ENCODE peak calls at places on chromosomes 1 and 21, in ten cellular contexts. U, Y, M, F, Q, N, V, K, D and P are unnamed samples.

GRCh38 chr1:240739754-240740153 is 127.8 kb upstream of the GREM2 start:
- DNase-seq in U (peak), Y (no peak), M (peak), F (no peak), Q (no peak), N (no peak), V (no peak), K (no peak), D (no peak), P (no peak)

GRCh38 chr1:154062309-154062708 is 71.7 kb downstream of the RPS27 start:
- DNase-seq in U (no peak), Y (no peak), M (no peak), F (no peak), Q (no peak), N (no peak), V (no peak), K (no peak), D (no peak), P (no peak)

GRCh38 chr21:36478207-36478701 is 1.7 kb downstream of the CLDN14 start:
- DNase-seq in U (peak), Y (peak), M (peak), F (peak), Q (no peak), N (no peak), V (no peak), K (no peak), D (no peak), P (peak)

GRCh38 chr1:30488324-30488913 is 235.0 kb downstream of the MATN1 start:
- DNase-seq in U (no peak), Y (no peak), M (no peak), F (no peak), Q (no peak), N (no peak), V (no peak), K (no peak), D (no peak), P (no peak)

GRCh38 chr1:10726355-10726754 is 70.1 kb downstream of the CASZ1 start:
- DNase-seq in U (no peak), Y (no peak), M (peak), F (no peak), Q (no peak), N (no peak), V (no peak), K (peak), D (no peak), P (no peak)

GRCh38 chr21:33971492-33972013 is 55.9 kb upstream of the ATP5PO start:
- DNase-seq in U (no peak), Y (no peak), M (peak), F (peak), Q (no peak), N (no peak), V (no peak), K (no peak), D (no peak), P (peak)

GRCh38 chr1:2411801-2412394 is 466 bp downstream of the PEX10 start:
- DNase-seq in U (no peak), Y (no peak), M (no peak), F (no peak), Q (no peak), N (no peak), V (no peak), K (no peak), D (no peak), P (peak)

GRCh38 chr1:203771901-203772301 is 6.9 kb downstream of the LAX1 start:
- DNase-seq in U (peak), Y (no peak), M (no peak), F (no peak), Q (no peak), N (no peak), V (no peak), K (peak), D (no peak), P (no peak)

GRCh38 chr1:55005351-55006140 is 6.8 kb downstream of the BSND start:
- DNase-seq in U (no peak), Y (no peak), M (no peak), F (no peak), Q (no peak), N (no peak), V (no peak), K (no peak), D (no peak), P (no peak)

GRCh38 chr1:216186816-216187215 is 236.4 kb downstream of the USH2A start:
- DNase-seq in U (no peak), Y (no peak), M (peak), F (peak), Q (no peak), N (peak), V (no peak), K (no peak), D (no peak), P (no peak)

GRCh38 chr1:231694081-231694443 is 67.5 kb downstream of the DISC1 start:
- DNase-seq in U (no peak), Y (no peak), M (no peak), F (no peak), Q (no peak), N (no peak), V (no peak), K (peak), D (no peak), P (no peak)

GRCh38 chr1:154911691-154912550 is 24.6 kb downstream of the PMVK start:
- DNase-seq in U (no peak), Y (no peak), M (no peak), F (no peak), Q (no peak), N (no peak), V (no peak), K (no peak), D (no peak), P (no peak)

GRCh38 chr1:90836345-90836679 is 119.2 kb upstream of the BARHL2 start:
- DNase-seq in U (no peak), Y (no peak), M (no peak), F (no peak), Q (no peak), N (no peak), V (no peak), K (no peak), D (no peak), P (no peak)

GRCh38 chr21:36093512-36093911 is 23.7 kb downstream of the CBR1 start:
- DNase-seq in U (no peak), Y (no peak), M (no peak), F (no peak), Q (no peak), N (no peak), V (no peak), K (no peak), D (no peak), P (no peak)

GRCh38 chr21:44057960-44058651 is 46.0 kb downstream of the TRAPPC10 start:
- DNase-seq in U (no peak), Y (no peak), M (no peak), F (no peak), Q (peak), N (no peak), V (no peak), K (no peak), D (no peak), P (no peak)

GRCh38 chr21:45122432-45123132 is 48.2 kb downstream of the ADARB1 start:
- DNase-seq in U (no peak), Y (no peak), M (no peak), F (no peak), Q (no peak), N (no peak), V (no peak), K (no peak), D (no peak), P (no peak)

GRCh38 chr1:172976222-172977041 is 74.3 kb downstream of the TNFSF18 start:
- DNase-seq in U (peak), Y (peak), M (peak), F (peak), Q (no peak), N (no peak), V (no peak), K (no peak), D (no peak), P (peak)

GRCh38 chr1:7474786-7475502 is 296.2 kb upstream of the VAMP3 start:
- DNase-seq in U (no peak), Y (no peak), M (no peak), F (no peak), Q (no peak), N (no peak), V (no peak), K (no peak), D (no peak), P (no peak)

GRCh38 chr1:169487561-169487960 is 1.8 kb upstream of the SLC19A2 start:
- DNase-seq in U (no peak), Y (no peak), M (no peak), F (no peak), Q (no peak), N (no peak), V (no peak), K (peak), D (no peak), P (no peak)

GRCh38 chr1:176338897-176339296 is 124.1 kb upstream of the PAPPA2 start:
- DNase-seq in U (peak), Y (no peak), M (no peak), F (no peak), Q (no peak), N (no peak), V (no peak), K (no peak), D (no peak), P (no peak)

GRCh38 chr1:10484519-10484918 is 9.8 kb downstream of the PEX14 start:
- DNase-seq in U (no peak), Y (no peak), M (no peak), F (no peak), Q (no peak), N (no peak), V (no peak), K (no peak), D (no peak), P (no peak)

GRCh38 chr1:222464841-222465210 is 83.1 kb downstream of the HHIPL2 start:
- DNase-seq in U (peak), Y (peak), M (peak), F (peak), Q (peak), N (peak), V (peak), K (peak), D (peak), P (peak)

GRCh38 chr1:170397061-170397460 is 134.9 kb upstream of the GORAB start:
- DNase-seq in U (no peak), Y (no peak), M (no peak), F (no peak), Q (no peak), N (no peak), V (no peak), K (no peak), D (no peak), P (no peak)

GRCh38 chr1:230394741-230395140 is 31.4 kb downstream of the PGBD5 start:
- DNase-seq in U (no peak), Y (no peak), M (no peak), F (no peak), Q (no peak), N (no peak), V (no peak), K (no peak), D (no peak), P (no peak)

GRCh38 chr1:235408503-235408960 is 41.3 kb downstream of the TBCE start:
- DNase-seq in U (no peak), Y (no peak), M (no peak), F (peak), Q (no peak), N (no peak), V (no peak), K (no peak), D (no peak), P (no peak)

GRCh38 chr1:12031039-12031980 is 12.0 kb downstream of the MIIP start:
- DNase-seq in U (peak), Y (no peak), M (no peak), F (peak), Q (no peak), N (no peak), V (no peak), K (peak), D (peak), P (peak)

GRCh38 chr1:147539122-147539575 is 2.2 kb upstream of the BCL9 start:
- DNase-seq in U (peak), Y (peak), M (peak), F (peak), Q (no peak), N (no peak), V (no peak), K (no peak), D (peak), P (peak)

GRCh38 chr1:11062965-11063401 is 3.2 kb upstream of the SRM start:
- DNase-seq in U (peak), Y (peak), M (peak), F (no peak), Q (no peak), N (no peak), V (peak), K (no peak), D (no peak), P (peak)

GRCh38 chr1:183914283-183914682 is 109.4 kb downstream of the RGL1 start:
- DNase-seq in U (peak), Y (no peak), M (no peak), F (peak), Q (no peak), N (no peak), V (no peak), K (no peak), D (no peak), P (peak)

GRCh38 chr1:224497714-224498573 is 63.3 kb upstream of the WDR26 start:
- DNase-seq in U (peak), Y (no peak), M (peak), F (peak), Q (peak), N (no peak), V (peak), K (peak), D (peak), P (peak)